ENCODE peak calls at places on chromosomes 12 and 14, in seven cellular contexts. W, J, U, R, M, V and X are unnamed samples.

GRCh38 chr14:53331247-53331646 is 178.1 kb upstream of the DDHD1 start:
- DNase-seq in W (no peak), J (no peak), U (no peak), R (no peak), M (no peak), V (no peak), X (no peak)

GRCh38 chr12:69046372-69046771 is 113.4 kb upstream of the CPM start:
- DNase-seq in W (no peak), J (no peak), U (no peak), R (no peak), M (no peak), V (no peak), X (no peak)

GRCh38 chr14:76996563-76997146 is 31.9 kb downstream of the IRF2BPL start:
- DNase-seq in W (no peak), J (no peak), U (no peak), R (no peak), M (no peak), V (no peak), X (no peak)

GRCh38 chr12:58764100-58764953 is 156.0 kb downstream of the LRIG3 start:
- DNase-seq in W (no peak), J (no peak), U (no peak), R (no peak), M (no peak), V (no peak), X (no peak)

GRCh38 chr14:90491221-90491867 is 94.5 kb downstream of the CALM1 start:
- DNase-seq in W (no peak), J (no peak), U (no peak), R (no peak), M (no peak), V (no peak), X (no peak)

GRCh38 chr12:98549371-98550110 is 34.2 kb downstream of the TMPO start:
- DNase-seq in W (no peak), J (no peak), U (no peak), R (no peak), M (no peak), V (no peak), X (no peak)

GRCh38 chr14:104293851-104294627 is 155.7 kb downstream of the KIF26A start:
- DNase-seq in W (no peak), J (no peak), U (no peak), R (no peak), M (no peak), V (no peak), X (peak)

GRCh38 chr12:109744991-109745942 is 31.6 kb downstream of the FAM222A start:
- DNase-seq in W (no peak), J (no peak), U (no peak), R (no peak), M (no peak), V (peak), X (no peak)

GRCh38 chr12:69630191-69630590 is 19.5 kb upstream of the LRRC10 start:
- DNase-seq in W (no peak), J (no peak), U (no peak), R (no peak), M (no peak), V (peak), X (peak)

GRCh38 chr12:23944067-23944466 is 5.4 kb downstream of the SOX5 start:
- DNase-seq in W (no peak), J (no peak), U (no peak), R (no peak), M (no peak), V (no peak), X (no peak)

GRCh38 chr14:91903070-91903469 is 35.7 kb upstream of the TC2N start:
- DNase-seq in W (no peak), J (no peak), U (no peak), R (no peak), M (no peak), V (no peak), X (no peak)

GRCh38 chr12:103626498-103626897 is 39.4 kb downstream of the STAB2 start:
- DNase-seq in W (no peak), J (peak), U (peak), R (no peak), M (peak), V (no peak), X (peak)

DNA sequence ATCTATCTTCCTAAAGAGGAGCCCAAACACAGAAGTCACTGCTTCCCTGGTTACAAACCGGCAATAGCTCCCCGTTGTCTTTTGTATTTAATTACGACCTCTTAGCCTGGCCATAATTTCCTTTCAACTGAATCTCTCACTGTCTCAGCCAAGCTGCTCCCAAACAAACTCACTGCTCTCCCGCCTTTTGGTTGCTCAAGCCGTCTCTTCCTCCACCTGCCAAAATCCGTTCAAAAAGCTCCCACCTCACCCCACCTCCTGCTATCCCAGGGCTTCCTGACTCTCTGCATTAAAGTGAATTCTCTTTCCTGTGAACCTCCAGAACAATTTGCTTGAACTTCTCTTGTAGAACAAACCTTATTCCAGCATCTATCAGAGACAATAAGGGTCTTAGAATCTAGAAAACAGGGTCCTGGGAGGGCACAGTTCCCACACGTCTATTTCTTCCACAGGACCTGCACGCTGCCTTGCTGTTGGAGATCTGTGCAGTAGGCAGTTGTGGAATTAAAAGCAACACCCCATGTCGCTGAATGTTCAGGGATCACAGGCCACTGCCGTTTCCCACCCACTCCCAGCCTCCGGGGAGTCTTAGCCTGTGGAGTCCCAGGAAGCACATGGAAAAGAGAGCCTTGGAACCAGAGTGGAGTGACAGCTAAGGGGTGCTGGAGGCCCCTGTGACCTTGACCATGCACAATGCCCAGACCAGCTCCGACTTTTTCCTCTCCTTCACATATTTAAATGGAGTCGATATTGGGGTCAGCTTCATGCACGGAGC is 47.1 kb downstream of the PRMT8 start:
- DNase-seq in W (no peak), J (no peak), U (no peak), R (no peak), M (no peak), V (no peak), X (no peak)
- TF ChIP-seq POLR2A in W (no peak), J (no peak), U (no peak), R (no peak), M (no peak), V (no peak), X (no peak)

GRCh38 chr14:75279153-75279738 is 618 bp downstream of the FOS start:
- DNase-seq in W (peak), J (peak), U (no peak), R (no peak), M (peak), V (peak), X (peak)

GRCh38 chr14:75280448-75280830 is 1.8 kb downstream of the FOS start:
- DNase-seq in W (no peak), J (no peak), U (no peak), R (no peak), M (no peak), V (no peak), X (peak)

GRCh38 chr14:75278422-75279152 is at the start of gene FOS:
- DNase-seq in W (peak), J (peak), U (peak), R (no peak), M (peak), V (peak), X (peak)

GRCh38 chr14:75280831-75281690 is 2.4 kb downstream of the FOS start:
- DNase-seq in W (no peak), J (no peak), U (no peak), R (no peak), M (no peak), V (no peak), X (peak)

GRCh38 chr14:75279739-75280447 is 1.3 kb downstream of the FOS start:
- DNase-seq in W (no peak), J (no peak), U (no peak), R (no peak), M (no peak), V (no peak), X (peak)
- TF ChIP-seq POLR2A in W (no peak), J (no peak), U (no peak), R (peak), M (no peak), V (no peak), X (no peak)

DNA sequence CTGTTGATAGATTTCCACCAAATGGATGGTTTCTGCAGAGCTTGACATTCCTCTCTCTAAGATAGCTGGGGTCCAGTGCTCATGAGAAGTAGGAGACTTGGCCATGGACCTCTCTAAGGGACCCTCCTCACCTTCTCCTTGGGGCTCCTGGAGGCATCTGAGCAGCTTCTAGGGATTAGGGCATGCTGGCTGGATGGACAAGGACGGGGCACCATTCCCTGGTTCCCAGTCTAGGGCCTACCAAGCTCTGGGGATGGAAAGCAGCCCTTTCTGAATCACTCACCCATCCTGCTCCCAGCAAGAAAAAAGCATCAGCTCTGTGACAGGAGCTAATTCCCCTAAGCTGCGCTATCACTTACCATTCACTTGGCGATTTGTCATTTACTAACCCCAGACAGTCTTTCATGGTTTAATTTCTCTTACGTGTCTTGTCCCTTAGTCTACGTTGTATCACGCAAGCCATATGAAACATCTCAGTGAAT is 39.5 kb downstream of the VWF start:
- DNase-seq in W (no peak), J (no peak), U (no peak), R (no peak), M (no peak), V (no peak), X (no peak)
- TF ChIP-seq POLR2A in W (no peak), J (no peak), U (no peak), R (no peak), M (no peak), V (no peak), X (no peak)

GRCh38 chr14:68793734-68794129 is 865 bp upstream of the ZFP36L1 start:
- DNase-seq in W (no peak), J (no peak), U (no peak), R (no peak), M (no peak), V (no peak), X (no peak)

GRCh38 chr14:68792830-68793733 is at the start of gene ZFP36L1:
- DNase-seq in W (no peak), J (peak), U (no peak), R (peak), M (peak), V (peak), X (peak)

GRCh38 chr14:68794856-68795601 is 2.2 kb upstream of the ZFP36L1 start:
- DNase-seq in W (no peak), J (no peak), U (no peak), R (no peak), M (peak), V (peak), X (peak)

GRCh38 chr14:68795602-68796417 is 2.9 kb upstream of the ZFP36L1 start:
- DNase-seq in W (no peak), J (peak), U (no peak), R (peak), M (peak), V (no peak), X (peak)

DNA sequence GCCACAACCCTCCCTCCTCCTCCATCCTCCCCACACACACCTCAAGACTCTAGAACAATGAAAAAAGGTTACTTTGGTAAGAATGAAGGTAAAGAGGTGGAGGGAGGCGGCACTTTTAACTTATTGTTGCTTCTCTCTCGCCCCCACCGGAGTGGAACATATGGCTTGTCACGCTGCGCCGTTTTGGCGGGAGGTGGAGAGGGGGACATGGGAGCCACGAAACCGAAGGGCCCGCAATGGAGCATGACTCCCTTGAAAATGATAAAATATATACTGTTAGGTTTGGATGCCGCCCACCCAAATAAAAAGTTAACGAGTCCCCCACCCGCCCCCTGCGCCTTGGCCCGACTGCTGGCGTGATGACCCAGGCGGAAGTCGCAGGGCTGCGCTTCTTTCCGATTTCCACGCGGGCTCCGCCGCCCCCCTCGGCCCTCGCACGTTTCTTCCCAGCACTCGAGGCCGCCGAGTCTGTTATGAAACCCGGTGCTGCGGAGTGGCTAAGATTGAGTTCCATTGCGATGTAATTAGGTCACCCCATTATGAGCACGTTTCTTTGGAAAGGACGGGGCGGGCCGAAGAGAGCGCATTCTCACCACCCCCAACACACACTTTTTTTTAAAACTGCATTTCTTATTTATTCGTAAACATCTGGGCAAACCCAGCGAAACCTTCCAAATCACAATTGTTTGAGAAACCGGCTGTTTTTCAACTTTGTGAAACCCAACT is 1.4 kb upstream of the ZFP36L1 start:
- DNase-seq in W (no peak), J (peak), U (no peak), R (no peak), M (peak), V (peak), X (peak)
- TF ChIP-seq POLR2A in W (peak), J (peak), U (no peak), R (peak), M (peak), V (no peak), X (peak)

GRCh38 chr14:102592969-102593840 is 756 bp downstream of the RCOR1 start:
- DNase-seq in W (no peak), J (peak), U (no peak), R (no peak), M (peak), V (peak), X (peak)
- TF ChIP-seq POLR2A in W (no peak), J (no peak), U (no peak), R (no peak), M (no peak), V (no peak), X (peak)